ENCODE peak calls at places on chromosomes 4 and X, in five cellular contexts. P, U, Q, D and L are unnamed samples.
A peak's percentile ranks its signal among the peaks of the same experiment; 100 is the strongest.

GRCh38 chr4:3286335-3287175 is 6.3 kb upstream of the RGS12 start:
- DNase-seq in P (no peak), U (no peak), Q (peak; percentile 15), D (no peak), L (no peak)

GRCh38 chr4:79476196-79476595 is 68.2 kb upstream of the GK2 start:
- DNase-seq in P (no peak), U (no peak), Q (no peak), D (no peak), L (no peak)

GRCh38 chr4:8893624-8894423 is 22.2 kb upstream of the HMX1 start:
- DNase-seq in P (no peak), U (no peak), Q (no peak), D (no peak), L (no peak)

GRCh38 chr4:179728305-179728704 is 2286.1 kb upstream of the AGA start:
- DNase-seq in P (no peak), U (no peak), Q (no peak), D (no peak), L (no peak)

GRCh38 chrX:151830911-151831310 is 81.8 kb upstream of the MAGEA4 start:
- DNase-seq in P (no peak), U (no peak), Q (no peak), D (no peak), L (no peak)

GRCh38 chr4:155248002-155248896 is 39.8 kb downstream of the NPY2R start:
- DNase-seq in P (no peak), U (no peak), Q (no peak), D (no peak), L (no peak)

GRCh38 chr4:83961575-83961974 is 425.7 kb downstream of the GPAT3 start:
- DNase-seq in P (no peak), U (no peak), Q (no peak), D (no peak), L (no peak)

GRCh38 chrX:120380699-120381098 is 18.8 kb downstream of the ATP1B4 start:
- DNase-seq in P (no peak), U (no peak), Q (no peak), D (no peak), L (no peak)

GRCh38 chrX:124406294-124407013 is 60.1 kb downstream of the SH2D1A start:
- DNase-seq in P (peak; percentile 51), U (peak; percentile 68), Q (peak; percentile 45), D (no peak), L (peak; percentile 30)

GRCh38 chr4:24382381-24382780 is 202.0 kb downstream of the DHX15 start:
- DNase-seq in P (no peak), U (no peak), Q (no peak), D (no peak), L (no peak)

GRCh38 chrX:17464196-17464595 is 89.2 kb downstream of the NHS start:
- DNase-seq in P (no peak), U (no peak), Q (no peak), D (no peak), L (no peak)

GRCh38 chr4:176377705-176378302 is 58.0 kb downstream of the SPCS3 start:
- DNase-seq in P (no peak), U (no peak), Q (no peak), D (no peak), L (no peak)

GRCh38 chr4:140569307-140569638 is 512 bp upstream of the UCP1 start:
- DNase-seq in P (no peak), U (no peak), Q (no peak), D (no peak), L (no peak)

GRCh38 chr4:182454440-182455013 is 211.3 kb downstream of the TENM3 start:
- DNase-seq in P (no peak), U (no peak), Q (no peak), D (no peak), L (no peak)

GRCh38 chrX:118569676-118570075 is 74.1 kb downstream of the DOCK11 start:
- DNase-seq in P (no peak), U (no peak), Q (no peak), D (no peak), L (no peak)

GRCh38 chr4:762211-763190 is 56.9 kb downstream of the PCGF3 start:
- DNase-seq in P (no peak), U (no peak), Q (no peak), D (no peak), L (no peak)

GRCh38 chrX:50725310-50725709 is 88.7 kb downstream of the SHROOM4 start:
- DNase-seq in P (no peak), U (no peak), Q (no peak), D (no peak), L (no peak)

GRCh38 chr4:188091-188490 is 63.8 kb downstream of the ZNF718 start:
- DNase-seq in P (no peak), U (no peak), Q (no peak), D (no peak), L (no peak)

GRCh38 chr4:128322311-128322710 is 34.7 kb upstream of the PGRMC2 start:
- DNase-seq in P (no peak), U (no peak), Q (no peak), D (no peak), L (no peak)

GRCh38 chrX:49725401-49725800 is 29.6 kb upstream of the PAGE1 start:
- DNase-seq in P (no peak), U (no peak), Q (no peak), D (no peak), L (no peak)

GRCh38 chr4:79823148-79823763 is 249.8 kb downstream of the ANTXR2 start:
- DNase-seq in P (no peak), U (no peak), Q (no peak), D (no peak), L (no peak)

GRCh38 chr4:41665808-41666207 is 82.7 kb downstream of the PHOX2B start:
- DNase-seq in P (no peak), U (no peak), Q (no peak), D (no peak), L (no peak)

GRCh38 chr4:57048590-57049304 is 61.4 kb downstream of the IGFBP7 start:
- DNase-seq in P (no peak), U (no peak), Q (no peak), D (no peak), L (no peak)

GRCh38 chr4:57043304-57044251 is 64.9 kb downstream of the POLR2B start:
- DNase-seq in P (no peak), U (no peak), Q (peak; percentile 50), D (no peak), L (no peak)

GRCh38 chr4:57044996-57045395 is 65.2 kb downstream of the IGFBP7 start:
- DNase-seq in P (no peak), U (no peak), Q (no peak), D (no peak), L (no peak)

GRCh38 chr4:57040510-57040909 is 61.8 kb downstream of the POLR2B start:
- DNase-seq in P (no peak), U (no peak), Q (no peak), D (no peak), L (no peak)

DNA sequence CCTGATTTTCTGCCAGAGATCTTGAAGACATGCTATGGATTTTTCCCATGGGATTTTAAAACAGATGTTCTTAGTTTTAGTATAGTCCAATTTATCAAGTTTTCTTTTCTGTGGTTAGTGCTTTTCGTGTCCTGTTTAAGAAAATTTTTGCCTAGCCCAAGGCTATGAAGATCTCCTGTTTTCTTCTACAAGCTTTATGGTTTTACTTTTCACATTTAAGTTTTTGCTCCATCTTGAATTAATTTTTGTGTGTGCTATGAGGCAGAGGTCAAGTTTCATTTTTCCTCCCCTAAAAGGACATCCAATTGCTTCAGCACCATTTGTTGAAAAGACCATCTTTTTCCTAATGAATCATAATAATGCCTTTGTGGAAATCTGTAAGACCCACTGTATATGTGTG is 65.6 kb downstream of the POLR2B start:
- DNase-seq in P (no peak), U (no peak), Q (no peak), D (no peak), L (no peak)
- H3K4me1 ChIP-seq in P (peaks cover 27% of the 10 kb centered on the region), U (peaks cover 40% of the 10 kb centered on the region), Q (peaks cover 49% of the 10 kb centered on the region), D (no peaks in the 10 kb centered on the region), L (no peaks in the 10 kb centered on the region)

GRCh38 chrX:73758253-73758652 is 195.3 kb downstream of the CHIC1 start:
- DNase-seq in P (no peak), U (no peak), Q (no peak), D (no peak), L (no peak)
- H3K4me3 ChIP-seq in P (no peak overlapping the region), U (no peak overlapping the region), Q (no peak overlapping the region), D (no peak overlapping the region), L (no peak overlapping the region)

GRCh38 chrX:78658851-78659744 is at the start of gene RTL3:
- DNase-seq in P (no peak), U (no peak), Q (no peak), D (no peak), L (no peak)
- H3K9me3 ChIP-seq in P (no peaks in the 10 kb centered on the region), U (peaks cover 2% of the 10 kb centered on the region), Q (no peaks in the 10 kb centered on the region), D (no peaks in the 10 kb centered on the region), L (no peaks in the 10 kb centered on the region)

DNA sequence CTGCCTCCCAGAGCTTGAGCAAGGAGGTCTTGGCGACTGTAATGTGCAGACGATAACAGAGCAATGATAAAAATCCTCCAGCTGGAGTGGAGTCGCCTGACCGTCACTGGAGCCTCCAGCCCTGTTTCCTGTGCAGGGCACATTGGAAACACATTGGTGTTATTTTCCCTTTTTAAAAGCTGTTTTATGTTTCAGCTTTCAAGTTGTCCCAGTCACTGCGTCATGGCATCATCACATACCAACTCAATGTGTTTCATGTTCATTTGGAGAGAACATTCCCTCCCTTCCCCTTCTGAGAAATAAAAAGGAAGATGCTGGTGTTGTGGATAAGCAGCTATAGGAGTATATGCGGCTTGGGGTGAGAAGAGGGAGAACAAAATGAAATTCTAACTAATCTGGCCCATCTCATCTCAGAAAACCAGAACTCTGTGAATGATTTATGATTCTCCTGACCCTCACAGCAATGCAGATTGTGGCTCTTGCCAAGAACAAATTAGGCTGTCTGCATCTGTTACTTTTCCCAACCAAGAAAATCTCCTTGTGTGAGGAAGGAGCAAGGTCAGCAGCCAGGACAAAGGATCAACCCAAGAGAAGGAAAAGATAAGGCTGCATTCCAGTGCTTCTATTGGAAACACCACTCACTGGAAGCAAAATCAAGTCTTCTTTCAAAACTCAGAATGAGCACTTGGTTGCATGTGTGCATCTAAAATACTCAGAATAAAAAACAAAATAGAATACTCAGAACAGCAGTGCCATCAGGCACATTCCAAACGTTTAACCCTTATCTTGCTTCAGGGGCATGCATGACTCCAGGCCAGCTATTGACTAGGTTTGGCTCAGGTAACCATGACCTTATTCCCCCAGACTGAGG is 134.4 kb downstream of the RASL11B start:
- DNase-seq in P (no peak), U (no peak), Q (peak; percentile 87), D (no peak), L (peak; percentile 29)
- H3K4me1 ChIP-seq in P (peaks cover 9% of the 10 kb centered on the region), U (peaks cover 21% of the 10 kb centered on the region), Q (peaks cover 67% of the 10 kb centered on the region), D (peaks cover 13% of the 10 kb centered on the region), L (peaks cover 18% of the 10 kb centered on the region)

DNA sequence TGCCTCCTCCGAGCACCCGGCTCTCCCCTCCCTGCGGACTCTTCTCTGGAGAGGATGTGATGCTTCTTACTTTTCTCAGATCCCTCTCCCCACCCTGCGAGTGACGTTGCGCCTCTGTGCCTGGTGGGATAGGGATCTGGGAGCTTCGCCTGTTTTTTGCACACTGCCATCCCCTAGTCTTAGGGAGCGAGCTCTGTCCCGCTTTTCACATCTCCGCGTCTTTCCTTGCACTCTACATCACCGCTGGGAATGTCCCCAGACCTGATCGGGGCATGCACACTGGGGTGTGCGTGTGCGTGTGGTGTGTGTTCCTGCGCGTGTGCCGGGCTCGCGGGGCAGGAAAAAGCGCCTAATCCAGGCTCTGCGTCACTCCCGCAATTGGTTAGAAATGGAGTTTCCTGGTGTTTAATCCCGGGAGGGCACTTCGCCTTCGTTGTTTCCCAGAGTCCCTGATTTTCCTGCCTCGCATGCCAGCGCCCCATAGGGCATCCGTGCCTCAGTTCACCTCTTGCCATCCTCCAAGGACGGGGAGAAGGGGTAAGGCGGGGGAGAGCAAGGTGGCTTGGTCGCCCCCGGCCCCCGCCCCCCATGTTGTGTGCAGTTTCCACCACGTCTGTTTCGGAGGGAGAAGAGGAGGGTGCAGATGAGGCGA is 909 bp upstream of the TBC1D1 start:
- DNase-seq in P (no peak), U (no peak), Q (peak; percentile 24), D (peak; percentile 80), L (no peak)
- H3K4me3 ChIP-seq in P (peak overlapping the region; percentile 64), U (no peak overlapping the region), Q (peak overlapping the region; percentile 72), D (peak overlapping the region; percentile 67), L (peak overlapping the region; percentile 53)